ENCODE peak calls at places on chromosomes 16 and 17, in seven cellular contexts. One of them, this sample, is unnamed.
A peak's percentile ranks its signal among the peaks of the same experiment; 100 is the strongest.

GRCh38 chr17:51164911-51165679 is 1.1 kb upstream of the NME2 start:
- DNase-seq in mammary epithelial cell: no peak
- DNase-seq in DMS153: no peak
- DNase-seq in Jurkat, Clone E6-1: no peak
- DNase-seq in fibroblast of pulmonary artery: no peak
- DNase-seq in uterus: no peak
- DNase-seq in head of caudate nucleus: no peak
- DNase-seq in this sample: no peak

GRCh38 chr17:20092292-20092867 is 83.2 kb downstream of the SPECC1 start:
- DNase-seq in mammary epithelial cell: no peak
- DNase-seq in DMS153: no peak
- DNase-seq in Jurkat, Clone E6-1: no peak
- DNase-seq in fibroblast of pulmonary artery: no peak
- DNase-seq in uterus: no peak
- DNase-seq in head of caudate nucleus: no peak
- DNase-seq in this sample: no peak

GRCh38 chr16:65294154-65294553 is 172.3 kb upstream of the CDH11 start:
- DNase-seq in mammary epithelial cell: no peak
- DNase-seq in DMS153: no peak
- DNase-seq in Jurkat, Clone E6-1: no peak
- DNase-seq in fibroblast of pulmonary artery: no peak
- DNase-seq in uterus: no peak
- DNase-seq in head of caudate nucleus: no peak
- DNase-seq in this sample: no peak

GRCh38 chr16:68954871-68955635 is 111.7 kb downstream of the TANGO6 start:
- DNase-seq in mammary epithelial cell: no peak
- DNase-seq in DMS153: no peak
- DNase-seq in Jurkat, Clone E6-1: no peak
- DNase-seq in fibroblast of pulmonary artery: no peak
- DNase-seq in uterus: no peak
- DNase-seq in head of caudate nucleus: no peak
- DNase-seq in this sample: no peak

GRCh38 chr16:58027341-58028167 is 2.0 kb downstream of the MMP15 start:
- DNase-seq in mammary epithelial cell: peak; percentile 28
- DNase-seq in DMS153: peak; percentile 31
- DNase-seq in Jurkat, Clone E6-1: no peak
- DNase-seq in fibroblast of pulmonary artery: no peak
- DNase-seq in uterus: no peak
- DNase-seq in head of caudate nucleus: no peak
- DNase-seq in this sample: no peak

GRCh38 chr16:85888405-85889331 is 10.3 kb upstream of the IRF8 start:
- DNase-seq in mammary epithelial cell: peak; percentile 34
- DNase-seq in DMS153: no peak
- DNase-seq in Jurkat, Clone E6-1: no peak
- DNase-seq in fibroblast of pulmonary artery: peak; percentile 90
- DNase-seq in uterus: no peak
- DNase-seq in head of caudate nucleus: no peak
- DNase-seq in this sample: no peak

GRCh38 chr17:16988749-16989229 is 16.9 kb upstream of the TNFRSF13B start:
- DNase-seq in mammary epithelial cell: no peak
- DNase-seq in DMS153: no peak
- DNase-seq in Jurkat, Clone E6-1: no peak
- DNase-seq in fibroblast of pulmonary artery: peak; percentile 6
- DNase-seq in uterus: no peak
- DNase-seq in head of caudate nucleus: no peak
- DNase-seq in this sample: no peak

GRCh38 chr16:50173318-50173717 is 20.2 kb downstream of the TENT4B start:
- DNase-seq in mammary epithelial cell: no peak
- DNase-seq in DMS153: no peak
- DNase-seq in Jurkat, Clone E6-1: no peak
- DNase-seq in fibroblast of pulmonary artery: no peak
- DNase-seq in uterus: no peak
- DNase-seq in head of caudate nucleus: no peak
- DNase-seq in this sample: no peak